ENCODE peak calls at places on chromosomes 16 and 17, in six cellular contexts. D is neural crest cell; T is LoVo; J is neural progenitor cell; K is stimulated activated naive CD4-positive, alpha-beta T cell; P is mesenchymal stem cell. U is an unnamed sample.

GRCh38 chr16:69463876-69464275 is 39.5 kb downstream of the CYB5B start:
- DNase-seq in J (peak), D (no peak), K (no peak), T (no peak), P (no peak), U (no peak)

GRCh38 chr16:9090101-9090959 is 1.1 kb upstream of the HAPSTR1 start:
- DNase-seq in K (peak), P (peak), T (no peak), J (peak), D (peak), U (peak)

GRCh38 chr17:83145358-83145738 is 65.9 kb downstream of the METRNL start:
- DNase-seq in J (peak), P (no peak), K (no peak), D (no peak), T (no peak), U (no peak)

GRCh38 chr16:14499110-14499509 is 130.9 kb downstream of the PARN start:
- DNase-seq in T (no peak), J (no peak), K (no peak), D (no peak), P (no peak), U (no peak)

GRCh38 chr17:41393294-41393693 is 4.1 kb downstream of the KRT31 start:
- DNase-seq in P (no peak), D (no peak), J (no peak), T (no peak), K (no peak), U (no peak)

GRCh38 chr17:5699789-5700188 is 115.5 kb upstream of the NLRP1 start:
- DNase-seq in K (no peak), J (peak), P (no peak), D (no peak), T (no peak), U (peak)

GRCh38 chr17:49996495-49997255 is 1.7 kb upstream of the DLX3 start:
- DNase-seq in P (peak), D (peak), T (peak), K (peak), J (peak), U (peak)

GRCh38 chr17:78979780-78980623 is at the start of gene LGALS3BP:
- DNase-seq in D (no peak), P (peak), T (peak), K (peak), J (peak), U (peak)

GRCh38 chr17:6574689-6575595 is 18.6 kb upstream of the PITPNM3 start:
- DNase-seq in D (no peak), K (no peak), T (no peak), J (peak), P (peak), U (peak)

GRCh38 chr17:45149037-45149668 is 878 bp downstream of the HEXIM1 start:
- DNase-seq in P (peak), K (peak), T (peak), D (peak), J (peak), U (peak)

GRCh38 chr16:5188318-5189025 is 90.9 kb upstream of the EEF2KMT start:
- DNase-seq in T (no peak), D (no peak), P (no peak), K (no peak), J (no peak), U (no peak)

GRCh38 chr17:75927286-75927922 is 13.4 kb downstream of the FBF1 start:
- DNase-seq in K (no peak), D (peak), P (peak), T (no peak), J (peak), U (peak)

GRCh38 chr16:865026-865425 is 64.5 kb upstream of the GNG13 start:
- DNase-seq in K (no peak), T (no peak), P (no peak), J (no peak), D (no peak), U (no peak)

GRCh38 chr16:88376835-88377726 is 5.7 kb upstream of the ZNF469 start:
- DNase-seq in K (no peak), J (no peak), P (no peak), T (no peak), D (no peak), U (peak)

GRCh38 chr17:55072910-55073309 is 104.3 kb downstream of the STXBP4 start:
- DNase-seq in D (no peak), K (no peak), T (no peak), P (peak), J (no peak), U (no peak)

GRCh38 chr16:65745-66144 is 6.7 kb downstream of the RHBDF1 start:
- DNase-seq in D (peak), P (peak), K (peak), J (peak), T (peak), U (peak)

GRCh38 chr17:61389670-61390478 is 9.8 kb upstream of the TBX2 start:
- DNase-seq in J (peak), D (peak), K (peak), P (peak), T (no peak), U (peak)

GRCh38 chr16:11278681-11279628 is 2.2 kb downstream of the PRM1 start:
- DNase-seq in K (no peak), T (no peak), P (no peak), J (no peak), D (no peak), U (no peak)

GRCh38 chr17:41785091-41785875 is 1.2 kb downstream of the JUP start:
- DNase-seq in J (peak), P (peak), D (no peak), K (no peak), T (no peak), U (peak)

GRCh38 chr17:58587713-58588117 is 73.3 kb upstream of the MTMR4 start:
- DNase-seq in J (peak), P (peak), K (peak), T (peak), D (peak), U (peak)

GRCh38 chr17:7167832-7168231 is 11.3 kb downstream of the ASGR1 start:
- DNase-seq in T (no peak), P (no peak), K (no peak), J (no peak), D (no peak), U (no peak)

GRCh38 chr17:35849469-35850348 is 19.0 kb downstream of the HEATR9 start:
- DNase-seq in K (peak), J (peak), T (peak), D (peak), P (peak), U (peak)

GRCh38 chr17:57576744-57577143 is 168.4 kb downstream of the CCDC182 start:
- DNase-seq in T (no peak), J (no peak), P (no peak), K (no peak), D (no peak), U (no peak)

GRCh38 chr16:51592013-51592501 is 441.0 kb upstream of the SALL1 start:
- DNase-seq in P (no peak), J (peak), D (no peak), K (no peak), T (no peak), U (no peak)

GRCh38 chr17:44664867-44665266 is 8.6 kb downstream of the MEIOC start:
- DNase-seq in K (no peak), D (no peak), J (no peak), T (no peak), P (no peak), U (no peak)

GRCh38 chr17:43030137-43030767 is 5.2 kb downstream of the RND2 start:
- DNase-seq in P (no peak), T (no peak), D (no peak), K (no peak), J (no peak), U (peak)